ENCODE peak calls at places on chromosomes 2 and 18, in four cellular contexts. H, E, D and Z are unnamed samples. For H3K4me1, the result is how much of the 10 kb centered on the place peaks cover.

GRCh38 chr2:226791056-226791486 is 8.5 kb downstream of the IRS1 start:
- DNase-seq in H (no peak), E (peak), D (peak), Z (peak)

GRCh38 chr2:18473241-18473841 is 87.1 kb downstream of the RDH14 start:
- DNase-seq in H (no peak), E (peak), D (no peak), Z (no peak)

GRCh38 chr2:31944828-31945571 is 65.8 kb downstream of the MEMO1 start:
- DNase-seq in H (no peak), E (no peak), D (no peak), Z (no peak)

GRCh38 chr2:215973954-215974699 is 39.2 kb downstream of the MREG start:
- DNase-seq in H (no peak), E (no peak), D (peak), Z (peak)

GRCh38 chr2:138974651-138975050 is 194.5 kb upstream of the NXPH2 start:
- DNase-seq in H (no peak), E (no peak), D (no peak), Z (no peak)

GRCh38 chr2:181552808-181553207 is 95.6 kb downstream of the ITGA4 start:
- DNase-seq in H (no peak), E (no peak), D (no peak), Z (no peak)

GRCh38 chr2:215517391-215517790 is 81.5 kb upstream of the FN1 start:
- DNase-seq in H (no peak), E (no peak), D (no peak), Z (no peak)

GRCh38 chr18:79884963-79885728 is 66.3 kb downstream of the SLC66A2 start:
- DNase-seq in H (no peak), E (no peak), D (no peak), Z (no peak)

GRCh38 chr2:88835726-88836125 is 144.3 kb downstream of the RPIA start:
- DNase-seq in H (no peak), E (no peak), D (no peak), Z (no peak)

GRCh38 chr18:43620936-43621335 is 343.6 kb upstream of the SYT4 start:
- DNase-seq in H (no peak), E (peak), D (no peak), Z (peak)

DNA sequence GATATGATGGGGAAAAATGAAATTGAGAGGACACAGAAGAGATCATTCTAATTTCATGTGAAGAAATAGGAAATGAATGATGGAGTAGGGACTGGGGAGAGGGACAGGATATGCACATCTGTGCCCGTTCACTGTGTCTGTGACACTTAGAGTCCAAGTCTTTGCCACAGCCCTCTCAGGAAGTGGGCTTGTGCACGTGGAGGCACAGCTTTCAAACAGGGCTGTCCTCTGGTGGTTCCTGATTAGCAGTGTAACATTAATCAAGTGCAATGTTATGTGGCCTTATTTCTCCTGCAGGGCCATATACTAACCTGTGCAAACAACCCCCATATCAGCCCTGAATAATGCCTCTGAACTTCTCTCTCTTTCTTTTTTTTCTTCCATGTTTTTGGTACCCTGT is 312.2 kb upstream of the FAM98A start:
- DNase-seq in H (no peak), E (no peak), D (no peak), Z (no peak)
- TF ChIP-seq CTCF in H (no peak), E (no peak), D (no peak), Z (no peak)

DNA sequence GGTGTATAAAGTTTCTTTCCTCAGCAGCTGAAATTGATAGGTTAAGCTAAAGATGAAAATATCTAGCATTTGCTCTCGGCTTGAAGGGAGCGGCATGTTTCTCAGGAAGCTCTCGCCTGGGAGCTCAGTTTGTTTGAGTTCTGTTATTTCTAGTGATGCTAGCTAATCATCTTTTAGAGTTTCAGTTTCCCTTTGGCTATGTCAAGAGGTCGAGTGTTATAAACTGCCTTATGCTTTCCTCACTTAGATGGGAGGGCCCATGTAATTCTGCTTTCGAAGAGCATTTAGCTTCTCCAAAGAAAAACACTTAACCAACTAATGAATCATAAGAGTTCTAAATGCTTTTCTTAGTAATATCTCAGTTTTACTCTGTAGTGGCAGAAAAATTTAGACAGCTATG is 33.6 kb downstream of the PLCL1 start:
- DNase-seq in H (no peak), E (peak), D (no peak), Z (peak)
- H3K4me3 ChIP-seq in H (no peak), E (peak), D (peak), Z (no peak)

GRCh38 chr2:51919395-51919794 is 887.5 kb upstream of the NRXN1 start:
- DNase-seq in H (no peak), E (peak), D (no peak), Z (peak)

GRCh38 chr2:51921076-51921475 is 889.1 kb upstream of the NRXN1 start:
- DNase-seq in H (no peak), E (no peak), D (no peak), Z (no peak)

GRCh38 chr2:51920509-51920908 is 888.6 kb upstream of the NRXN1 start:
- DNase-seq in H (no peak), E (no peak), D (no peak), Z (no peak)

GRCh38 chr2:51918113-51918512 is 886.2 kb upstream of the NRXN1 start:
- DNase-seq in H (no peak), E (peak), D (no peak), Z (peak)
- H3K4me1 ChIP-seq in H (under half), E (under half), D (under half), Z (under half)

GRCh38 chr2:77521931-77522470 is at the start of gene LRRTM4:
- DNase-seq in H (peak), E (no peak), D (no peak), Z (peak)
- TF ChIP-seq CTCF in H (peak), E (no peak), D (no peak), Z (no peak)

GRCh38 chr2:128314348-128315121 is 4.1 kb downstream of the HS6ST1 start:
- DNase-seq in H (no peak), E (no peak), D (no peak), Z (no peak)
- H3K4me3 ChIP-seq in H (no peak), E (peak), D (no peak), Z (no peak)

DNA sequence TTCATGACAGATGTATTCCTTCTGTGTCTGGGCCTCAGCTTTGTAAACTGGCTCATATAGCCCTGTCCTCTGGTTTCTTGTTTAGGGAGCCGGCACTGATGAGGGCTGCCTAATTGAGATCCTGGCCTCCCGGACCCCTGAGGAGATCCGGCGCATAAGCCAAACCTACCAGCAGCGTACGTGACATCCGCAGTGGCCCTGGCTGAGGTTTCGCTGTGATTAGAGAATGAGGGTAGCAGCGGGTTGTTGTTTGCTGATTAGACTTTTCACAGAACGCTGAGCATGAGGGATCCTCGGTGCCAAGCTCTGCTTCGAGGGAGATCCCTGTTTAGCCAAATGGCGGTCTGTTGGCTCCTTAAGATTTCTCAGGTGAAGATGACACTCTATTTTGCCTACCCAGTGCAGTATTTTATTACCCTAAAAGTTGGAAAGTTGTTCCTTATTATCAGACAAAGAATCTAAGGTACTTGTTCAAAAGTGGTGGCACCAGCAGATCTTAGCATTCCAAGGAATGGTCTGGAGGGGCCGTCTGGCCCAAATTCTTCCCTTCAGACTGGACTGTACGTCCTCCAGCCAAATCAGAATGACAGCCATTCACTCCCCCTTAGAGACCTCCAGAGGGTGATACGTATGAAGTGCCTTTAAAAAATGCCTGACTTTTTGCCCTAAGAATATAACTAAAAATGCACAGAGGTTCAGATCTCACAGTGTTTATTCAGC is 21.5 kb upstream of the GMCL1 start:
- DNase-seq in H (no peak), E (no peak), D (no peak), Z (no peak)
- H3K4me1 ChIP-seq in H (under half), E (under half), D (under half), Z (under half)

GRCh38 chr2:69716555-69717120 is 25.3 kb upstream of the ANXA4 start:
- DNase-seq in H (no peak), E (peak), D (no peak), Z (peak)
- TF ChIP-seq CTCF in H (no peak), E (peak), D (no peak), Z (no peak)

GRCh38 chr2:71631411-71631931 is 178.1 kb downstream of the DYSF start:
- DNase-seq in H (no peak), E (no peak), D (no peak), Z (no peak)
- H3K4me3 ChIP-seq in H (no peak), E (no peak), D (no peak), Z (no peak)

DNA sequence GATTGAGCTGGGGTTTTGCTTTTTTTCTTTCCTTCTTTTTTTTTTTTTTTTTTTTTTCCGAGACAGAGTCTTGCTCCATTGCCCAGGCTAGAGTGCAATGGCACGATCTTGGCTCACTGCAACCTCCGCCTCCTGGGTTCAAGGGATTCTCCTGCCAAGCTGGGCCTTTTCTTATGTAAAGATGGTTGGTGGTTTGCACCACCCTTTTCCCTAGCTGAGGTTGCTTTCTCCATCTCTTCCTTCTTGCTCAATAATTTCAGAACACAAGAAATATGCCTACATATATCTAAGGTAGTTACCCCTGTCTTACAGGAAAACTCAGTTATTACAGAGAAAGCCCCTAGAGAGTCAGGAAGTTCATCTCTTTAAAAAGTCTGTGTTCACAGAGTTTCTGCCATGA is 7.0 kb downstream of the TTC39C start:
- DNase-seq in H (no peak), E (no peak), D (no peak), Z (no peak)
- H3K4me1 ChIP-seq in H (under half), E (under half), D (under half), Z (under half)